ENCODE peak calls at places on chromosomes 11 and 22, in eight cellular contexts. W, M, E, G, J, P, I and A are unnamed samples.

GRCh38 chr11:8810331-8811301 is 100.4 kb upstream of the AKIP1 start:
- DNase-seq in W (peak; percentile 18), J (peak; percentile 89), G (no peak), E (peak; percentile 83), P (no peak), M (peak; percentile 86), I (peak; percentile 71), A (peak; percentile 74)

GRCh38 chr11:126115820-126116319 is 53.2 kb upstream of the CDON start:
- DNase-seq in J (no peak), W (no peak), I (peak; percentile 68), E (peak; percentile 84), M (peak; percentile 74), P (no peak), G (peak; percentile 68), A (peak; percentile 79)

GRCh38 chr11:130737866-130738431 is 178.3 kb downstream of the SNX19 start:
- DNase-seq in W (no peak), P (no peak), J (no peak), I (peak; percentile 74), E (no peak), M (peak; percentile 65), G (no peak), A (peak; percentile 40)

GRCh38 chr22:27323646-27324045 is 477.9 kb downstream of the MN1 start:
- DNase-seq in M (no peak), J (no peak), G (no peak), P (no peak), E (no peak), I (no peak), W (no peak), A (no peak)

GRCh38 chr11:21564813-21565212 is 628.1 kb upstream of the ANO5 start:
- DNase-seq in E (no peak), M (no peak), J (no peak), P (no peak), I (no peak), G (no peak), W (no peak), A (no peak)

GRCh38 chr22:23077627-23078461 is 7.5 kb downstream of the GNAZ start:
- DNase-seq in J (no peak), E (no peak), I (no peak), M (no peak), W (no peak), G (no peak), P (no peak), A (no peak)

GRCh38 chr11:107696140-107696539 is 15.7 kb downstream of the SLN start:
- DNase-seq in J (no peak), M (no peak), I (peak; percentile 84), E (no peak), G (no peak), W (no peak), P (no peak), A (no peak)

GRCh38 chr11:10305964-10306918 is 1.4 kb downstream of the ADM start:
- DNase-seq in G (no peak), M (peak; percentile 62), W (peak; percentile 14), J (no peak), I (no peak), P (no peak), E (no peak), A (no peak)